ENCODE peak calls at places on chromosome 21, in eight cellular contexts. T is HCT116, U is SK-N-SH, H is Panc1, G is GM23338, Q is K562, V is A549, D is GM12878. O is an unnamed sample.

GRCh38 chr21:35038772-35039145 is 10.3 kb downstream of the RUNX1 start:
- DNase-seq in U (no peak), G (no peak), T (no peak), H (no peak), D (no peak), Q (no peak), V (no peak), O (no peak)

GRCh38 chr21:36186506-36187399 is 30.1 kb downstream of the DOP1B start:
- DNase-seq in Q (no peak), U (no peak), D (no peak), T (no peak), G (no peak), H (no peak), V (no peak), O (peak; percentile 23)

GRCh38 chr21:17848228-17848627 is 29.1 kb upstream of the C21orf91 start:
- DNase-seq in G (no peak), H (no peak), T (no peak), V (no peak), Q (no peak), U (no peak), D (peak; percentile 84), O (no peak)

GRCh38 chr21:18354947-18355346 is 48.6 kb downstream of the TMPRSS15 start:
- DNase-seq in D (no peak), V (no peak), U (no peak), G (no peak), T (no peak), H (no peak), Q (no peak), O (no peak)

GRCh38 chr21:21921410-21922232 is 923.4 kb downstream of the NCAM2 start:
- DNase-seq in G (peak; percentile 81), T (no peak), H (no peak), V (no peak), D (no peak), U (peak; percentile 16), Q (peak; percentile 13), O (no peak)

GRCh38 chr21:34844033-34844923 is 175.5 kb downstream of the CLIC6 start:
- DNase-seq in D (no peak), H (no peak), U (no peak), V (no peak), G (no peak), T (no peak), Q (no peak), O (no peak)

GRCh38 chr21:36692125-36692843 is 6.6 kb upstream of the SIM2 start:
- DNase-seq in D (no peak), H (no peak), G (peak; percentile 36), Q (no peak), T (no peak), U (no peak), V (no peak), O (no peak)

GRCh38 chr21:19510653-19511052 is 1107.1 kb upstream of the TMPRSS15 start:
- DNase-seq in V (no peak), T (no peak), Q (no peak), H (no peak), U (no peak), D (no peak), G (peak; percentile 19), O (no peak)

GRCh38 chr21:35045539-35046222 is 3.4 kb downstream of the RUNX1 start:
- DNase-seq in T (no peak), H (no peak), G (no peak), V (no peak), U (no peak), D (no peak), Q (no peak), O (no peak)

GRCh38 chr21:31043495-31043894 is 5.2 kb upstream of the KRTAP19-8 start:
- DNase-seq in T (no peak), G (no peak), Q (no peak), U (no peak), H (no peak), V (no peak), D (no peak), O (no peak)

GRCh38 chr21:35896060-35896459 is 164.3 kb downstream of the SETD4 start:
- DNase-seq in D (peak; percentile 21), H (no peak), Q (no peak), U (no peak), T (no peak), V (no peak), G (no peak), O (no peak)

GRCh38 chr21:26572668-26573381 is at the start of gene CYYR1:
- DNase-seq in D (no peak), Q (no peak), T (no peak), H (no peak), U (peak; percentile 9), G (peak; percentile 84), V (no peak), O (no peak)

GRCh38 chr21:34899302-34899701 is 149.8 kb downstream of the RUNX1 start:
- DNase-seq in U (no peak), T (no peak), D (no peak), G (no peak), V (no peak), Q (no peak), H (no peak), O (no peak)

GRCh38 chr21:26449161-26449560 is 123.9 kb downstream of the CYYR1 start:
- DNase-seq in T (no peak), D (no peak), V (no peak), Q (no peak), U (no peak), G (no peak), H (no peak), O (no peak)

GRCh38 chr21:31543191-31543590 is 116.3 kb upstream of the SOD1 start:
- DNase-seq in U (no peak), T (no peak), G (no peak), H (no peak), V (no peak), D (no peak), Q (no peak), O (no peak)

GRCh38 chr21:39388038-39388810 is 39.3 kb upstream of the HMGN1 start:
- DNase-seq in V (peak; percentile 72), U (peak; percentile 92), D (no peak), H (peak; percentile 43), T (peak; percentile 64), G (peak; percentile 96), Q (peak; percentile 93), O (peak; percentile 74)

GRCh38 chr21:17726047-17726446 is 93.1 kb downstream of the C21orf91 start:
- DNase-seq in D (no peak), G (peak; percentile 43), V (no peak), U (peak; percentile 30), T (peak; percentile 23), H (no peak), Q (no peak), O (no peak)

GRCh38 chr21:29181799-29182470 is 51.5 kb downstream of the MAP3K7CL start:
- DNase-seq in U (no peak), H (no peak), D (no peak), Q (no peak), T (peak; percentile 36), G (no peak), V (peak; percentile 52), O (no peak)
- TF ChIP-seq REST in U (no peak), H (no peak), D (no peak), Q (no peak), T (no peak), G (no peak), V (no peak), O (no peak)

GRCh38 chr21:32717851-32718316 is 9.9 kb downstream of the SYNJ1 start:
- DNase-seq in G (no peak), H (no peak), D (no peak), V (no peak), U (no peak), Q (no peak), T (no peak), O (peak; percentile 63)

GRCh38 chr21:32713726-32714125 is 14.1 kb downstream of the SYNJ1 start:
- DNase-seq in D (no peak), G (no peak), U (no peak), V (no peak), Q (peak; percentile 25), T (no peak), H (no peak), O (no peak)

GRCh38 chr21:32719085-32719484 is 8.7 kb downstream of the SYNJ1 start:
- DNase-seq in U (no peak), H (no peak), Q (no peak), G (no peak), V (no peak), D (no peak), T (no peak), O (no peak)

GRCh38 chr21:32712641-32713040 is 15.2 kb downstream of the SYNJ1 start:
- DNase-seq in T (no peak), D (no peak), H (no peak), U (no peak), Q (no peak), G (no peak), V (no peak), O (no peak)

DNA sequence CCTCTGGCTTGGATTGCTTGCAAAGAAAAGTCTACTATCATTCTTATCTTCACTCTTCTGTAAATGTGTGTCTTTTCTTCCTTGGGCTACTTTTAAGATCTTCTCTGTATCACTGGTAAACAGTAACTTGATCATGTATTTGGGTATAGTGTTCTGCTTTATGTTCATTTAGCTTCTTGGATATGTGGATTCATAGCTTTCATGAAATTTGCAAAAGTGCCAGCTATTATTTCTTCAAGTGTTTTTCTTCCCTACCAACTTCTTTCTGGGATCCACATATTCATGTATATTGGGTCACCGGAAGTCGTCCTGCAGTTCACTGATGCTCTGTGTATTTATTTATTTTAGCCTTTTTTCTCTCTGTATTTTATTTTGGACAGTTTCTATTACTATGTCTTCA is 11.3 kb downstream of the SYNJ1 start:
- DNase-seq in D (no peak), V (no peak), U (no peak), Q (no peak), H (no peak), T (no peak), G (no peak), O (no peak)
- TF ChIP-seq REST in D (no peak), V (no peak), U (no peak), Q (no peak), H (no peak), T (no peak), G (no peak), O (no peak)

DNA sequence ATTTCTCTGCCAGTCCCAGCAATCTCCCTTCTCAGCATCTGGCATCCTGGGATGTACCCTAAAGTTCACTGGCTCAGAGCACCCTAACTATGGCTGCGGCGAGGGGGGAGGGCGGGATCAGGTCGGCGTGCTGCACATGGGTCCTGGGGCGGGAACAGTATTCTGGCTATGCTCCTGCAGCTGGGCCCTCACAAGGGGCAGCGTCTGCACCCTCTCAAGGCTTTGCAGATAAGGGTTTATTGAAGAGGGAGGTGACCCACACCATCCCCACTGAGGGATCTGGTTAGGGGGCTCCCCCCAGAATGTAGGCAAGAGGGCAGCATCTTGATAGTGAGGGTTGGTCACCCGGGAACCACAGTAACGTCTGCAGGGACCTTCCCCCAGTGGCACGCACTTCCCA is 44.9 kb upstream of the PCBP3 start:
- DNase-seq in V (no peak), H (no peak), D (no peak), U (no peak), G (no peak), Q (no peak), T (no peak), O (no peak)
- TF ChIP-seq REST in V (no peak), H (no peak), D (no peak), U (no peak), G (no peak), Q (no peak), T (no peak), O (no peak)

DNA sequence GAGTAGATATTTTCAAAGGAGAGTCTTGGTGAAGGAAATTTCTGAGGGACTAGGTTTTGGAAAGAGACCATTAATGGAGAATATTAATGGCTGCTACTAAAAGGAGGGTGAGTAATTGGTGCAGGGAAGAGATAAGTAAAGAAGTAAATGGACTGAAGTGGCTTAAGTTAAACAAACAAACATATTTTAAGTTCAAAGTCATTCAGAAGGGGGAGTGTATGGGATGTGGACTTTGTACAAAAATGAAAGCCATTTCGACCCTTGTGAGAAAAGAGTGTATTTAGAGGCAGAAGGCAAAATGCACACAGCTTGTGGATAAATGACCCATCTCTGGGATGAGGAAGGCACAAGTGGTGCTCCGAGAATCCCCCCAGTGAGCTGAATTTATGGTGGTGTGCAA is 171.7 kb downstream of the BACH1 start:
- DNase-seq in U (no peak), Q (no peak), H (no peak), G (no peak), D (no peak), T (no peak), V (no peak), O (no peak)
- TF ChIP-seq REST in U (no peak), Q (no peak), H (no peak), G (no peak), D (no peak), T (no peak), V (no peak), O (no peak)

O was measured in HL-60.